ENCODE peak calls at places on chromosomes 6 and 20, in five cellular contexts. Z is epithelial cell of esophagus, G is stomach, C is nephron progenitor cell, V is coronary artery. O is an unnamed sample.

GRCh38 chr6:83707829-83708545 is 914 bp downstream of the SNAP91 start:
- DNase-seq in Z (no peak), G (no peak), C (peak), V (no peak), O (no peak)

GRCh38 chr6:147407571-147407970 is 100.9 kb upstream of the SAMD5 start:
- DNase-seq in Z (no peak), G (no peak), C (no peak), V (no peak), O (no peak)

GRCh38 chr20:45372241-45372640 is 5.9 kb downstream of the TP53TG5 start:
- DNase-seq in Z (no peak), G (no peak), C (no peak), V (no peak), O (no peak)

GRCh38 chr6:13268914-13269532 is 59.3 kb downstream of the TBC1D7 start:
- DNase-seq in Z (peak), G (no peak), C (no peak), V (no peak), O (no peak)

GRCh38 chr6:110951986-110952794 is 6.3 kb upstream of the GTF3C6 start:
- DNase-seq in Z (peak), G (no peak), C (no peak), V (no peak), O (no peak)

GRCh38 chr6:147642458-147642857 is 134.0 kb downstream of the SAMD5 start:
- DNase-seq in Z (peak), G (no peak), C (no peak), V (no peak), O (no peak)

GRCh38 chr6:36780517-36781210 is 58.6 kb downstream of the CPNE5 start:
- DNase-seq in Z (peak), G (no peak), C (no peak), V (no peak), O (no peak)

GRCh38 chr6:133609404-133610270 is 279.3 kb upstream of the TCF21 start:
- DNase-seq in Z (peak), G (no peak), C (no peak), V (no peak), O (no peak)

GRCh38 chr6:84583784-84584183 is 180.6 kb downstream of the TBX18 start:
- DNase-seq in Z (no peak), G (no peak), C (no peak), V (no peak), O (no peak)

GRCh38 chr6:137490506-137490905 is 3.7 kb downstream of the OLIG3 start:
- DNase-seq in Z (no peak), G (no peak), C (no peak), V (no peak), O (no peak)

GRCh38 chr20:4681971-4682370 is 39.7 kb upstream of the PRND start:
- DNase-seq in Z (peak), G (no peak), C (no peak), V (no peak), O (no peak)

GRCh38 chr6:10522929-10523573 is 1.9 kb downstream of the GCNT2 start:
- DNase-seq in Z (peak), G (peak), C (no peak), V (no peak), O (no peak)

GRCh38 chr6:144659735-144660246 is 374.7 kb downstream of the UTRN start:
- DNase-seq in Z (no peak), G (no peak), C (peak), V (no peak), O (no peak)

GRCh38 chr6:159800141-159800865 is at the start of gene PNLDC1:
- DNase-seq in Z (no peak), G (no peak), C (no peak), V (no peak), O (no peak)

GRCh38 chr20:21050710-21051109 is 55.4 kb downstream of the LINC00237 start:
- DNase-seq in Z (no peak), G (no peak), C (no peak), V (no peak), O (no peak)

GRCh38 chr6:147578159-147578558 is 69.7 kb downstream of the SAMD5 start:
- DNase-seq in Z (peak), G (no peak), C (no peak), V (no peak), O (no peak)

GRCh38 chr20:48901326-48901725 is 20.2 kb upstream of the ARFGEF2 start:
- DNase-seq in Z (no peak), G (no peak), C (no peak), V (no peak), O (no peak)

GRCh38 chr20:309306-309840 is 12.0 kb downstream of the ZCCHC3 start:
- DNase-seq in Z (no peak), G (no peak), C (no peak), V (no peak), O (no peak)

GRCh38 chr6:71887744-71888115 is 1.4 kb downstream of the RIMS1 start:
- DNase-seq in Z (no peak), G (no peak), C (no peak), V (no peak), O (no peak)

GRCh38 chr20:36162272-36162966 is 7.9 kb downstream of the EPB41L1 start:
- DNase-seq in Z (no peak), G (no peak), C (no peak), V (no peak), O (no peak)

GRCh38 chr6:132971676-132972075 is 157.3 kb downstream of the RPS12 start:
- DNase-seq in Z (peak), G (no peak), C (no peak), V (no peak), O (no peak)

GRCh38 chr6:157823001-157823522 is at the start of gene SNX9:
- DNase-seq in Z (peak), G (peak), C (peak), V (peak), O (peak)

GRCh38 chr6:107670792-107671199 is 153.3 kb downstream of the SCML4 start:
- DNase-seq in Z (no peak), G (no peak), C (peak), V (no peak), O (peak)

GRCh38 chr6:137868721-137869631 is 1.9 kb downstream of the TNFAIP3 start:
- DNase-seq in Z (peak), G (no peak), C (no peak), V (no peak), O (no peak)

GRCh38 chr6:42392871-42393270 is 58.9 kb downstream of the TRERF1 start:
- DNase-seq in Z (no peak), G (peak), C (peak), V (no peak), O (no peak)

GRCh38 chr6:82363368-82364086 is at the start of gene TPBG:
- DNase-seq in Z (peak), G (peak), C (peak), V (peak), O (no peak)

GRCh38 chr6:167140589-167141474 is 16.9 kb downstream of the GPR31 start:
- DNase-seq in Z (peak), G (no peak), C (no peak), V (no peak), O (no peak)
- TF ChIP-seq CTCF in Z (no peak), G (no peak), C (no peak), V (no peak), O (no peak)

DNA sequence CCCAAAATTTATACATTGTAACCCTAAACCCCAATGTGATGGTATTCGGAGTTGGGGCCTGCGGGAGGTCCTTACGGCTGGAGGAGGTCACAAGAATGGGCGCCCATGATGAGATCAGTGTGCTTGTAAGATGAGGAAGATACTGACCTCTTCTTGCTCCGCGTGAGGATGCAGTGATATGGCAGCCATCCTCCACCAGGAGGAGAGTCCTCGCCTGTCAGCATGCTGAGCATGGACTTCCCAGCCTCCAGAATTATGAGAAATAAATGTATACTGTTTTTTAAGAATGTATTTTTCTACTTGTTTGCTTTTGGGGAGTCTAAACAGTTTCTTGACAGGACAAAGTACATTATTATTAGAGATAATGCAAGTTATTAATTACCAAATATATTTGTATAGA is 8.7 kb upstream of the SYNDIG1 start:
- DNase-seq in Z (no peak), G (no peak), C (no peak), V (no peak), O (no peak)
- TF ChIP-seq CTCF in Z (no peak), G (no peak), C (no peak), V (no peak), O (no peak)

DNA sequence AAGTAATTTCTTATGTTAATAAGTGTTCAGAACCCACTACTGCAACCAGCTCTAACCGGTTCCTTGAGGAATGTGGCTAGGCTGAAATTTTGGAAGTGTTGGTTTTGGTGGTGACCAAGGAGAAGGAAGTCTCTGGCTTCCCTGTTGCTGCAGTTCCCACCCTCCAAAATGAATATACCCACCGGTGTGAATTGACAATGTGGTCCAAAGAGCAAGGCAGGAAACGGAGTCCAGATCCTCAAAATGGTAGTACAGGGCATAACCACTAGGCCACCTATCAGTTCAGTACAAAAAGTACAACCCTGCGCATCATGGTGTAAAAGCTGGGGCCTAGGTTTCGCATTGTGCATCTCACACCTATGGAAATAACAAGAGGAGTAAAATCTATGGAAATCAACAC is 2.8 kb downstream of the ADNP start:
- DNase-seq in Z (peak), G (no peak), C (no peak), V (no peak), O (no peak)
- TF ChIP-seq CTCF in Z (no peak), G (no peak), C (no peak), V (no peak), O (no peak)

GRCh38 chr20:37651932-37652331 is 41.9 kb upstream of the CTNNBL1 start:
- DNase-seq in Z (peak), G (peak), C (peak), V (no peak), O (no peak)
- TF ChIP-seq CTCF in Z (peak), G (peak), C (peak), V (no peak), O (no peak)

GRCh38 chr6:7269816-7270215 is 43.2 kb downstream of the SSR1 start:
- DNase-seq in Z (no peak), G (no peak), C (no peak), V (no peak), O (no peak)

GRCh38 chr6:7270320-7271204 is 42.4 kb downstream of the SSR1 start:
- DNase-seq in Z (no peak), G (peak), C (no peak), V (no peak), O (no peak)

GRCh38 chr6:7268362-7269310 is 44.4 kb downstream of the SSR1 start:
- DNase-seq in Z (no peak), G (peak), C (no peak), V (no peak), O (no peak)

GRCh38 chr6:7273709-7274108 is 39.3 kb downstream of the SSR1 start:
- DNase-seq in Z (no peak), G (no peak), C (no peak), V (no peak), O (no peak)

DNA sequence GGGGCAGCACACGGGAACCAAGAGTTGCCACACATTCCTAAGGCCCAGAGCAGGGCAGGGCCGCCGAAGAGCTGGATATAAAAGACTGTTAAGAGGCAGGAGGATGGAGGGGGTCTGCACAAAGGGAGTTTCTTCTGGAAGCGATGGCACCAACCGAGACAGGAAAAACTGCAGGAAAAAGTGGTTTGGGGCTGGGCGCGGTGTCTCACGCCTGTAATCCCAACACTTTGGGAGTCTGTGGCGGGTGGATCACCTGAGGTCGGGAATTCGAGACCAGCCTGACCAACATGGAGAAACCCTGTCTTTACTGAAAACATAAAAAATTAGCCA is 41.8 kb downstream of the SSR1 start:
- DNase-seq in Z (no peak), G (no peak), C (no peak), V (no peak), O (no peak)
- TF ChIP-seq CTCF in Z (no peak), G (no peak), C (no peak), V (no peak), O (no peak)

GRCh38 chr20:17281478-17281877 is 54.6 kb downstream of the PCSK2 start:
- DNase-seq in Z (peak), G (no peak), C (peak), V (no peak), O (no peak)
- TF ChIP-seq CTCF in Z (no peak), G (no peak), C (peak), V (no peak), O (no peak)